ENCODE peak calls at places on chromosome 4, in seven cellular contexts. A, Q, J, O, Z, X and U are unnamed samples.

GRCh38 chr4:40581254-40582140 is 48.2 kb downstream of the RBM47 start:
- DNase-seq in A (no peak), Q (no peak), J (no peak), O (peak; percentile 72), Z (no peak), X (no peak), U (no peak)

GRCh38 chr4:126955292-126956191 is 677.2 kb upstream of the INTU start:
- DNase-seq in A (no peak), Q (no peak), J (no peak), O (no peak), Z (no peak), X (no peak), U (no peak)

GRCh38 chr4:167713756-167714155 is 378.6 kb upstream of the ANXA10 start:
- DNase-seq in A (no peak), Q (no peak), J (no peak), O (no peak), Z (peak; percentile 3), X (no peak), U (no peak)

GRCh38 chr4:145791988-145792387 is 112.0 kb downstream of the C4orf51 start:
- DNase-seq in A (no peak), Q (no peak), J (no peak), O (no peak), Z (no peak), X (no peak), U (no peak)

GRCh38 chr4:119939066-119939995 is 127.3 kb downstream of the MAD2L1 start:
- DNase-seq in A (no peak), Q (no peak), J (no peak), O (no peak), Z (peak; percentile 18), X (no peak), U (no peak)

GRCh38 chr4:38105475-38105874 is 145.3 kb downstream of the PTTG2 start:
- DNase-seq in A (no peak), Q (no peak), J (no peak), O (peak; percentile 80), Z (no peak), X (no peak), U (no peak)

GRCh38 chr4:69754926-69755580 is 5.4 kb downstream of the SULT1B1 start:
- DNase-seq in A (no peak), Q (no peak), J (no peak), O (no peak), Z (no peak), X (no peak), U (no peak)

GRCh38 chr4:10107111-10108091 is 9.2 kb downstream of the WDR1 start:
- DNase-seq in A (no peak), Q (no peak), J (no peak), O (no peak), Z (no peak), X (no peak), U (no peak)

GRCh38 chr4:87030124-87030523 is 95.3 kb downstream of the AFF1 start:
- DNase-seq in A (no peak), Q (no peak), J (no peak), O (no peak), Z (no peak), X (no peak), U (no peak)

GRCh38 chr4:86160423-86160822 is 199.4 kb downstream of the MAPK10 start:
- DNase-seq in A (no peak), Q (no peak), J (no peak), O (no peak), Z (no peak), X (no peak), U (no peak)

GRCh38 chr4:132218406-132218805 is 930.7 kb upstream of the PCDH10 start:
- DNase-seq in A (no peak), Q (no peak), J (no peak), O (no peak), Z (no peak), X (no peak), U (no peak)

DNA sequence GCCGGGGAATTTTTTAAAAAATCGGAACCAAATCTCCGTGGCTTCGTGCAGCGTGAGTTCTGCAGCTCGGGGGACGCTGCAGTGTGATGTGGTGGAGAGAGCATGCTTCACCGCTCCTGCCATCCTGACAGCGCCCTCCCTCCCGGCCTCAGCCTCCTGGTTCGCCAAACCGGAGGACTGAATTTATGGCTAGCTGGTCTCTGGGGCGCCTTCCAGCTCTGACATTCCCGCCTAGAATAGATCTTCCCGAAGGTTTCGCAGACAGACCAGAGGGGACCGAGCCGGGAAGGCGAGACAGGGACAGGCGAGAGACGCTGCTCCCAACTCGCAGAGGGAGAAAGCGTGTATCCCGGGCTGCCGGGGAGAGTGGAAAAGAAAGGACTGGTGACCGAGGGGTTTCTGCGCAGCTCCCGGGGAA is 25.9 kb downstream of the HOPX start:
- DNase-seq in A (no peak), Q (peak; percentile 58), J (no peak), O (no peak), Z (peak; percentile 34), X (peak; percentile 24), U (peak; percentile 28)
- H3K4me3 ChIP-seq in A (peak overlapping the region; percentile 54), Q (peak overlapping the region; percentile 29), J (peak overlapping the region; percentile 50), O (no peak overlapping the region), Z (peak overlapping the region; percentile 44), X (peak overlapping the region; percentile 74), U (peak overlapping the region; percentile 23)

GRCh38 chr4:27360651-27361347 is 500.2 kb downstream of the STIM2 start:
- DNase-seq in A (no peak), Q (no peak), J (no peak), O (no peak), Z (no peak), X (no peak), U (no peak)
- H3K27ac ChIP-seq in A (no peak overlapping the region), Q (no peak overlapping the region), J (no peak overlapping the region), O (no peak overlapping the region), Z (no peak overlapping the region), X (no peak overlapping the region), U (no peak overlapping the region)

GRCh38 chr4:28834120-28834519 is 1886.0 kb upstream of the PCDH7 start:
- DNase-seq in A (no peak), Q (no peak), J (no peak), O (no peak), Z (no peak), X (no peak), U (no peak)
- H3K9me3 ChIP-seq in A (no peaks in the 10 kb centered on the region), Q (no peaks in the 10 kb centered on the region), J (no peaks in the 10 kb centered on the region), O (no peaks in the 10 kb centered on the region), Z (no peaks in the 10 kb centered on the region), X (no peaks in the 10 kb centered on the region), U (no peaks in the 10 kb centered on the region)

GRCh38 chr4:73223258-73223651 is 35.3 kb downstream of the ANKRD17 start:
- DNase-seq in A (no peak), Q (no peak), J (no peak), O (no peak), Z (no peak), X (no peak), U (no peak)
- H3K4me3 ChIP-seq in A (peak overlapping the region; percentile 54), Q (peak overlapping the region; percentile 50), J (peak overlapping the region; percentile 58), O (peak overlapping the region; percentile 73), Z (peak overlapping the region; percentile 94), X (peak overlapping the region; percentile 68), U (no peak overlapping the region)